ENCODE peak calls at places on chromosomes 16 and 17, in seven cellular contexts. F is K562, Q is SK-N-SH, O is H1, X is GM12878, S is HCT116, M is HepG2. J is an unnamed sample.

GRCh38 chr16:88049020-88049419 is 97.8 kb downstream of the BANP start:
- DNase-seq in F (no peak), Q (no peak), O (no peak), X (no peak), S (no peak), M (no peak), J (no peak)

GRCh38 chr17:47649972-47650524 is 329 bp downstream of the KPNB1 start:
- DNase-seq in F (no peak), Q (no peak), O (no peak), X (no peak), S (no peak), M (no peak), J (no peak)

GRCh38 chr17:55187371-55187770 is 77.4 kb upstream of the HLF start:
- DNase-seq in F (no peak), Q (no peak), O (no peak), X (no peak), S (no peak), M (no peak), J (no peak)

GRCh38 chr16:24478401-24478800 is 61.0 kb upstream of the RBBP6 start:
- DNase-seq in F (no peak), Q (no peak), O (no peak), X (no peak), S (no peak), M (no peak), J (peak; percentile 4)

GRCh38 chr17:59267776-59268175 is 47.5 kb downstream of the GDPD1 start:
- DNase-seq in F (no peak), Q (no peak), O (no peak), X (no peak), S (no peak), M (no peak), J (no peak)

GRCh38 chr17:33038740-33039139 is 47.1 kb downstream of the SPACA3 start:
- DNase-seq in F (peak; percentile 70), Q (peak; percentile 73), O (peak; percentile 31), X (no peak), S (peak; percentile 15), M (no peak), J (peak; percentile 42)

GRCh38 chr17:74641949-74642298 is 18.4 kb upstream of the CD300E start:
- DNase-seq in F (no peak), Q (no peak), O (no peak), X (no peak), S (no peak), M (no peak), J (no peak)

GRCh38 chr16:49462989-49463371 is 89.4 kb downstream of the C16orf78 start:
- DNase-seq in F (no peak), Q (no peak), O (no peak), X (no peak), S (no peak), M (no peak), J (no peak)

GRCh38 chr16:61678182-61678581 is 358.1 kb downstream of the CDH8 start:
- DNase-seq in F (no peak), Q (no peak), O (no peak), X (no peak), S (no peak), M (no peak), J (no peak)

GRCh38 chr17:40602445-40603443 is 37.5 kb upstream of the CCR7 start:
- DNase-seq in F (no peak), Q (no peak), O (no peak), X (peak; percentile 84), S (no peak), M (no peak), J (no peak)

GRCh38 chr17:82787081-82787848 is 35.4 kb downstream of the TBCD start:
- DNase-seq in F (no peak), Q (no peak), O (no peak), X (no peak), S (no peak), M (no peak), J (no peak)

GRCh38 chr17:47802341-47803022 is 19.1 kb downstream of the OSBPL7 start:
- DNase-seq in F (peak; percentile 68), Q (peak; percentile 90), O (no peak), X (no peak), S (peak; percentile 68), M (peak; percentile 67), J (peak; percentile 92)

GRCh38 chr17:74491645-74492044 is 25.2 kb downstream of the CD300A start:
- DNase-seq in F (no peak), Q (no peak), O (no peak), X (no peak), S (no peak), M (no peak), J (no peak)

GRCh38 chr16:76639685-76640289 is 362.6 kb downstream of the CNTNAP4 start:
- DNase-seq in F (peak; percentile 13), Q (peak; percentile 13), O (peak; percentile 19), X (no peak), S (no peak), M (peak; percentile 47), J (no peak)

GRCh38 chr17:62995377-62995885 is 29.4 kb downstream of the TANC2 start:
- DNase-seq in F (peak; percentile 64), Q (peak; percentile 40), O (no peak), X (no peak), S (peak; percentile 38), M (peak; percentile 20), J (no peak)

GRCh38 chr17:8598913-8599312 is 31.6 kb downstream of the MYH10 start:
- DNase-seq in F (no peak), Q (no peak), O (no peak), X (no peak), S (no peak), M (no peak), J (no peak)

GRCh38 chr17:45935197-45935709 is 40.9 kb downstream of the MAPT start:
- DNase-seq in F (no peak), Q (no peak), O (no peak), X (no peak), S (no peak), M (peak; percentile 53), J (no peak)

GRCh38 chr17:70105641-70106040 is 30.6 kb downstream of the KCNJ16 start:
- DNase-seq in F (no peak), Q (no peak), O (no peak), X (no peak), S (no peak), M (no peak), J (no peak)

GRCh38 chr17:13346996-13347762 is 254.6 kb downstream of the HS3ST3A1 start:
- DNase-seq in F (no peak), Q (no peak), O (no peak), X (no peak), S (peak; percentile 87), M (peak; percentile 31), J (no peak)

GRCh38 chr16:23274968-23275367 is 27.1 kb upstream of the SCNN1B start:
- DNase-seq in F (peak; percentile 32), Q (no peak), O (no peak), X (no peak), S (peak; percentile 56), M (peak; percentile 36), J (peak; percentile 57)

GRCh38 chr16:71552698-71553503 is 24.0 kb downstream of the TAT start:
- DNase-seq in F (no peak), Q (no peak), O (no peak), X (no peak), S (peak; percentile 6), M (peak; percentile 64), J (no peak)

GRCh38 chr17:81065500-81065899 is 30.5 kb downstream of the BAIAP2 start:
- DNase-seq in F (no peak), Q (no peak), O (no peak), X (no peak), S (no peak), M (no peak), J (no peak)
- TF ChIP-seq JUND in F (no peak), Q (no peak), O (no peak), X (no peak), S (no peak), M (no peak), J (no peak)

GRCh38 chr16:85296859-85297698 is 184.8 kb upstream of the CIBAR2 start:
- DNase-seq in F (peak; percentile 72), Q (peak; percentile 72), O (no peak), X (no peak), S (peak; percentile 31), M (peak; percentile 52), J (peak; percentile 87)
- TF ChIP-seq JUND in F (peak; percentile 12), Q (no peak), O (no peak), X (no peak), S (no peak), M (no peak), J (no peak)

GRCh38 chr17:1011760-1012735 is 15.1 kb downstream of the TIMM22 start:
- DNase-seq in F (no peak), Q (no peak), O (no peak), X (no peak), S (no peak), M (no peak), J (no peak)

GRCh38 chr17:1010086-1010450 is 13.1 kb downstream of the TIMM22 start:
- DNase-seq in F (no peak), Q (no peak), O (no peak), X (no peak), S (no peak), M (no peak), J (no peak)

GRCh38 chr17:1010586-1010985 is 13.7 kb downstream of the TIMM22 start:
- DNase-seq in F (peak; percentile 40), Q (no peak), O (no peak), X (no peak), S (no peak), M (no peak), J (no peak)

GRCh38 chr17:1009411-1010085 is 12.6 kb downstream of the TIMM22 start:
- DNase-seq in F (no peak), Q (no peak), O (no peak), X (no peak), S (no peak), M (no peak), J (no peak)

GRCh38 chr17:1011138-1011537 is 14.2 kb downstream of the TIMM22 start:
- DNase-seq in F (no peak), Q (no peak), O (no peak), X (no peak), S (no peak), M (no peak), J (no peak)
- TF ChIP-seq JUND in F (no peak), Q (no peak), O (no peak), X (no peak), S (no peak), M (no peak), J (no peak)

GRCh38 chr16:64278196-64278595 is 843.7 kb downstream of the CDH11 start:
- DNase-seq in F (no peak), Q (no peak), O (no peak), X (no peak), S (no peak), M (no peak), J (no peak)
- TF ChIP-seq JUND in F (no peak), Q (no peak), O (no peak), X (no peak), S (no peak), M (no peak), J (no peak)

DNA sequence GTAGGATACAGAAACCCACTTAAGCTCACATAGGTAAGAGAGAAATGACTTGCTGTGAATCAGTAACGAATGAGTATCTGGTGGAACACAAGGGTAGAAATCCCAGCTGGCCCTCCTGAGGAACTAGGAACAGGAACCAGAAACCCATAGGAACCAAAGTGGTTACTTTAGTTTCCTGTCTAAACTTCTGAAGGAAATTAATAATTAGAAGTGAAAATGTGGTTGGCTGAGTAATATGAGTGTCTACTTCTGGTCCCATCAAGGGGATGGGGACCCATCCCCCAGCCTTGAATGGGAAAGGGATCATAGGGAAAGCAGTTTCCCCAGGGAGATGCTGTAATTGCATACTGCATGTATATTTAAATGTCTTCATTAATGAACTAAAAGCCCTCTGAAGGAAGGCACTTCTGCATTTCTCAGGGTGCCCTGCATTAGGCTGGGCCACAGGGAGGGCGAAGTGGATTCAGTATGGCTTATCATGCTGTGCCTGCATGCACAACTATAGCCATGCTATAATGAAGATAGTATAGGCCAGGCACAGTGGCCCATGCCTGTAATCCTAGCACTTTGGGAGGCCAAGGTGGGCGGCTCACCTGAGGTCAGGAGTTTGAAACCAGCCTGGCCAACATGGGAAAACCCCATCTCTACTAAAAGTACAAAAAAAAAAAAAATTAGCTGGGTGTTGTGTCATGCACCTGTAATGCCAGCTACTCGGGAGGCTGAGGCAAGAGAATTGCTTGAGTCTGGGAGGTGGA is 45.6 kb downstream of the CYB5B start:
- DNase-seq in F (no peak), Q (no peak), O (no peak), X (peak; percentile 90), S (no peak), M (no peak), J (no peak)
- TF ChIP-seq JUND in F (no peak), Q (no peak), O (no peak), X (no peak), S (no peak), M (no peak), J (no peak)